ENCODE peak calls at places on chromosomes 12 and 14, in six cellular contexts. D is fibroblast of mammary gland, M is left ventricle myocardium inferior, E is WERI-Rb-1, N is lower leg skin, Q is epithelial cell of esophagus. Y is an unnamed sample.

GRCh38 chr14:101034986-101035385 is 131.5 kb upstream of the RTL1 start:
- DNase-seq in D (no peak), M (no peak), E (no peak), N (peak; percentile 70), Q (no peak), Y (no peak)

GRCh38 chr14:65103150-65103760 is 938 bp upstream of the MAX start:
- DNase-seq in D (peak; percentile 41), M (no peak), E (peak; percentile 34), N (no peak), Q (no peak), Y (no peak)

GRCh38 chr12:106247731-106248176 is at the start of gene CKAP4:
- DNase-seq in D (peak; percentile 69), M (peak; percentile 86), E (peak; percentile 71), N (peak; percentile 94), Q (peak; percentile 83), Y (no peak)

GRCh38 chr12:1936406-1937320 is 18.2 kb upstream of the CACNA2D4 start:
- DNase-seq in D (peak; percentile 48), M (peak; percentile 65), E (no peak), N (no peak), Q (peak; percentile 57), Y (peak; percentile 15)

GRCh38 chr12:84698576-84699333 is 213.8 kb downstream of the SLC6A15 start:
- DNase-seq in D (no peak), M (no peak), E (no peak), N (no peak), Q (no peak), Y (no peak)

GRCh38 chr12:104852102-104852501 is 106.0 kb downstream of the SLC41A2 start:
- DNase-seq in D (no peak), M (no peak), E (no peak), N (no peak), Q (no peak), Y (no peak)

GRCh38 chr12:96167492-96167891 is 26.7 kb upstream of the ELK3 start:
- DNase-seq in D (no peak), M (no peak), E (no peak), N (no peak), Q (no peak), Y (no peak)

GRCh38 chr14:91008759-91009409 is 51.6 kb downstream of the RPS6KA5 start:
- DNase-seq in D (peak; percentile 2), M (no peak), E (no peak), N (no peak), Q (peak; percentile 37), Y (no peak)

GRCh38 chr12:8912910-8913309 is 1.4 kb upstream of the PHC1 start:
- DNase-seq in D (peak; percentile 5), M (no peak), E (peak; percentile 25), N (no peak), Q (peak; percentile 80), Y (no peak)

GRCh38 chr12:106997916-106998315 is 11.0 kb upstream of the MTERF2 start:
- DNase-seq in D (no peak), M (no peak), E (no peak), N (no peak), Q (no peak), Y (no peak)

GRCh38 chr12:130978785-130979184 is 25.1 kb downstream of the ADGRD1 start:
- DNase-seq in D (peak; percentile 5), M (peak; percentile 47), E (no peak), N (no peak), Q (no peak), Y (no peak)

GRCh38 chr14:61662437-61663311 is 32.6 kb upstream of the HIF1A start:
- DNase-seq in D (peak; percentile 82), M (no peak), E (no peak), N (no peak), Q (peak; percentile 88), Y (peak; percentile 84)

GRCh38 chr14:99792551-99793212 is 531 bp upstream of the EML1 start:
- DNase-seq in D (peak; percentile 29), M (peak; percentile 39), E (peak; percentile 33), N (peak; percentile 86), Q (no peak), Y (no peak)

GRCh38 chr14:38207830-38208815 is at the start of gene SSTR1:
- DNase-seq in D (peak; percentile 18), M (no peak), E (peak; percentile 16), N (no peak), Q (no peak), Y (no peak)

GRCh38 chr14:99237288-99237687 is 34.7 kb downstream of the BCL11B start:
- DNase-seq in D (no peak), M (no peak), E (no peak), N (no peak), Q (no peak), Y (no peak)

GRCh38 chr12:104347374-104348075 is 44.0 kb downstream of the EID3 start:
- DNase-seq in D (peak; percentile 28), M (no peak), E (no peak), N (peak; percentile 18), Q (peak; percentile 81), Y (no peak)

GRCh38 chr12:115101518-115101917 is 417.5 kb upstream of the TBX3 start:
- DNase-seq in D (no peak), M (no peak), E (no peak), N (no peak), Q (no peak), Y (no peak)

GRCh38 chr12:3964404-3964803 is 91.2 kb upstream of the PARP11 start:
- DNase-seq in D (peak; percentile 10), M (no peak), E (peak; percentile 49), N (peak; percentile 64), Q (no peak), Y (no peak)

GRCh38 chr12:32566663-32567634 is 112.2 kb upstream of the DNM1L start:
- DNase-seq in D (no peak), M (no peak), E (no peak), N (no peak), Q (no peak), Y (no peak)

GRCh38 chr14:32477406-32477805 is 148.3 kb downstream of the AKAP6 start:
- DNase-seq in D (no peak), M (no peak), E (no peak), N (no peak), Q (no peak), Y (no peak)

GRCh38 chr14:24465369-24465768 is 22.8 kb upstream of the SDR39U1 start:
- DNase-seq in D (no peak), M (no peak), E (no peak), N (no peak), Q (no peak), Y (no peak)

GRCh38 chr12:32290411-32290810 is 108.9 kb upstream of the FGD4 start:
- DNase-seq in D (peak; percentile 38), M (no peak), E (no peak), N (no peak), Q (peak; percentile 72), Y (no peak)

GRCh38 chr14:41604793-41605534 is 1.7 kb upstream of the LRFN5 start:
- DNase-seq in D (peak; percentile 83), M (peak; percentile 48), E (peak; percentile 48), N (peak; percentile 85), Q (no peak), Y (no peak)

GRCh38 chr12:3152892-3153291 is 75.7 kb downstream of the TSPAN9 start:
- DNase-seq in D (no peak), M (no peak), E (no peak), N (no peak), Q (no peak), Y (no peak)

GRCh38 chr14:100711493-100711892 is 15.2 kb upstream of the DLK1 start:
- DNase-seq in D (no peak), M (peak; percentile 41), E (peak; percentile 53), N (no peak), Q (no peak), Y (no peak)

GRCh38 chr14:68553326-68553725 is 239.5 kb downstream of the ZFP36L1 start:
- DNase-seq in D (no peak), M (peak; percentile 45), E (no peak), N (peak; percentile 82), Q (no peak), Y (no peak)

GRCh38 chr14:104420990-104421389 is 158.6 kb upstream of the C14orf180 start:
- DNase-seq in D (no peak), M (no peak), E (no peak), N (no peak), Q (no peak), Y (no peak)

GRCh38 chr12:57237952-57238853 is 8.7 kb downstream of the SHMT2 start:
- DNase-seq in D (no peak), M (no peak), E (no peak), N (no peak), Q (no peak), Y (no peak)

DNA sequence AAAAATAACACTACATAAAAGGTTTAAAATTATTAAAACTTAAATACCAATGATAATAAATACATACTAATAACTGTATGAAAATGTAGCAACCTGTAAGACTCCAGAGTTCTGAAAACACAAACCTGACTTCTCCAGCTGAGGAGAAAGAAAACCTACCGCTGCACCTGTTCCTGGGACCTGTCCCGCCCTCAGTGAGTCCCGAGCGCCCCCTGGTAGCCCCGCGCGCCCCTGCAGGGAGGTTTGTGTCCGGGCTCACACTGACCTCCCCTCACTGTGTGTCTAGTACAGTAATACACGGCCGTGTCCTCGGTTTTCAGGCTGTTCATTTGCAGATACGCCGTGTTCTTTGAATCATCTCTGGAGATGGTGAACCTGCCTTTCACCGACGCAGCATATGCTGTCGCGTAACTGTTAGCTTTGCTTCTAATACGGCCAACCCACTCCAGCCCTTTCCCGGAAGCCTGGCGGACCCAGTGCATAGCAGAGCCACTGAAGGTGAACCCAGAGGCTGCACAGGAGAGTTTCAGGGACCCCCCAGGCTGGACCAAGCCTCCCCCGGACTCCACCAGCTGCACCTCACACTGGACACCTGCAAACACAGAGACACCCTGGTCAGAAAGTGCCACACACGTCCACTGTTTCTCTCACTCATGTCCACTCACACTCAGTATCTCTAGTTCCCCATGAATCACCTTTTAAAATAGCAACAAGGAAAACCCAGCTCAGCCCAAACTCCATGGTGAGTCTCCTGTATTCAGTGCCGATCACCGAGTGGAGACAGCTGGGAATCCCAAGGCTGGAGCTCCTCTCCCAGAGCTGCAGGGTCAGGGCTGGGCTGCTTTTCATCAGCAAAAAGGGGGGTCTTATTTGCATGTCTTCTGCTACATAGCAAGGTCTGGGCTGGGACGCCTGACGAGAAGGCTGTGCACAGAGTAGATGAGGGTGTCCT is 1276.3 kb downstream of the TMEM121 start:
- DNase-seq in D (no peak), M (no peak), E (peak; percentile 51), N (no peak), Q (no peak), Y (no peak)
- TF ChIP-seq CTCF in D (no peak), M (no peak), E (peak; percentile 38), N (no peak), Q (no peak), Y (peak; percentile 36)

GRCh38 chr12:21704847-21705246 is 47.2 kb upstream of the LDHB start:
- DNase-seq in D (no peak), M (no peak), E (no peak), N (no peak), Q (no peak), Y (no peak)
- H3K4me3 ChIP-seq in D (no peak overlapping the region), M (no peak overlapping the region), E (no peak overlapping the region), N (no peak overlapping the region), Q (no peak overlapping the region), Y (no peak overlapping the region)

GRCh38 chr12:118055144-118055557 is 5.8 kb downstream of the WSB2 start:
- DNase-seq in D (peak; percentile 46), M (no peak), E (peak; percentile 70), N (peak; percentile 84), Q (peak; percentile 56), Y (peak; percentile 73)
- TF ChIP-seq CTCF in D (peak; percentile 52), M (peak; percentile 68), E (peak; percentile 81), N (no peak), Q (peak; percentile 78), Y (peak; percentile 91)

DNA sequence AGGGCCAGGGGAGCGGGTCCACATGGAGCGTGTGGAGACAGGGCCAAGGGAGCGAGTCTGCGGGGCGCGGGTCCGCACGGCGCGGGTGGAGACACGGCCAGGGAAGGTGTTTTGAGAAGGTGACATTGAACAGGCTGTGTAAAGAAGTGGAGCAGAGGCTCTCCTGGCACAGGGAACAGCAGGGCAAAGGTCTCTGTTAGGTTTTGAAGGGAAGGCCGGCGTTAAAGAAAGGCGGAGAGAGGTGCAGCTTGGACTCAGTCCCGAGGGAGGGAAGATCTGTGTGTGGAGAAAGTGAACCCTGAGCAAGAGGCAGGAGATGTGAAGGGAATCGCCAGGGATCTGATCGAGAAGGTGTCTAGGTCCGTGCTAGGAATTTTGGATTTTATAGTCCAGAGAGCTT is 1.8 kb downstream of the PXMP2 start:
- DNase-seq in D (no peak), M (no peak), E (no peak), N (no peak), Q (no peak), Y (no peak)
- H3K4me3 ChIP-seq in D (no peak overlapping the region), M (peak overlapping the region; percentile 54), E (no peak overlapping the region), N (no peak overlapping the region), Q (no peak overlapping the region), Y (peak overlapping the region; percentile 49)